ENCODE peak calls at places on chromosome 13, in eight cellular contexts. B is GM12865, M is fibroblast of lung, F is fibroblast of the aortic adventitia, G is suprapubic skin, N is IMR-90, K is cardiac fibroblast, I is GM23338. V is an unnamed sample.

GRCh38 chr13:73519720-73520119 is 460.9 kb downstream of the KLF5 start:
- DNase-seq in I (no peak), G (no peak), M (no peak), K (no peak), N (no peak), B (no peak), F (no peak), V (no peak)

GRCh38 chr13:44801990-44802389 is 187.3 kb downstream of the NUFIP1 start:
- DNase-seq in F (peak; percentile 66), G (no peak), B (no peak), K (peak; percentile 83), N (peak; percentile 89), I (no peak), M (peak; percentile 92), V (no peak)

GRCh38 chr13:73722120-73722519 is 412.1 kb downstream of the KLF12 start:
- DNase-seq in N (peak; percentile 77), I (peak; percentile 58), B (peak; percentile 60), G (no peak), K (peak; percentile 67), M (peak; percentile 46), F (peak; percentile 34), V (no peak)

GRCh38 chr13:41995946-41996345 is 35.0 kb upstream of the VWA8 start:
- DNase-seq in G (no peak), M (peak; percentile 21), B (peak; percentile 24), F (peak; percentile 58), I (no peak), K (peak; percentile 32), N (peak; percentile 75), V (no peak)

GRCh38 chr13:114034481-114034891 is 60.6 kb upstream of the C13orf46 start:
- DNase-seq in B (no peak), I (no peak), K (peak; percentile 35), N (peak; percentile 80), F (peak; percentile 52), M (peak; percentile 57), G (no peak), V (no peak)

GRCh38 chr13:39148513-39148961 is 110.3 kb downstream of the NHLRC3 start:
- DNase-seq in G (no peak), K (peak; percentile 79), I (no peak), N (no peak), M (peak; percentile 68), F (peak; percentile 40), B (peak; percentile 21), V (no peak)

GRCh38 chr13:76668141-76668540 is 218.1 kb downstream of the KCTD12 start:
- DNase-seq in F (no peak), K (no peak), N (no peak), I (no peak), M (no peak), B (no peak), G (no peak), V (no peak)

GRCh38 chr13:98751397-98752110 is 918 bp downstream of the SLC15A1 start:
- DNase-seq in G (no peak), F (peak; percentile 41), I (peak; percentile 74), N (peak; percentile 5), M (peak; percentile 33), B (no peak), K (peak; percentile 38), V (no peak)

GRCh38 chr13:61777281-61777680 is 361.6 kb upstream of the PCDH20 start:
- DNase-seq in G (no peak), K (no peak), B (no peak), N (no peak), M (peak; percentile 8), I (peak; percentile 14), F (no peak), V (no peak)

GRCh38 chr13:42720116-42720857 is 61.1 kb upstream of the FAM216B start:
- DNase-seq in I (no peak), F (peak; percentile 100), N (peak; percentile 99), G (no peak), B (peak; percentile 58), M (peak; percentile 100), K (peak; percentile 100), V (no peak)

GRCh38 chr13:82963466-82963865 is 918.8 kb downstream of the SLITRK1 start:
- DNase-seq in I (no peak), F (peak; percentile 86), G (no peak), N (peak; percentile 33), K (peak; percentile 45), M (peak; percentile 61), B (no peak), V (no peak)

GRCh38 chr13:92682832-92683517 is 543.6 kb upstream of the GPC6 start:
- DNase-seq in N (no peak), K (no peak), B (no peak), G (no peak), F (peak; percentile 19), I (no peak), M (no peak), V (no peak)

GRCh38 chr13:40994581-40995230 is 24.4 kb downstream of the ELF1 start:
- DNase-seq in F (no peak), G (no peak), M (no peak), N (no peak), I (no peak), K (no peak), B (peak; percentile 80), V (no peak)

GRCh38 chr13:40993119-40993518 is 26.0 kb downstream of the ELF1 start:
- DNase-seq in G (no peak), B (no peak), M (no peak), K (peak; percentile 29), F (peak; percentile 21), N (no peak), I (peak; percentile 53), V (no peak)

GRCh38 chr13:40995997-40996396 is 23.1 kb downstream of the ELF1 start:
- DNase-seq in F (no peak), M (no peak), N (no peak), B (no peak), G (no peak), I (no peak), K (no peak), V (no peak)

GRCh38 chr13:40993987-40994386 is 25.1 kb downstream of the ELF1 start:
- DNase-seq in F (no peak), B (no peak), M (no peak), K (no peak), N (no peak), I (peak; percentile 86), G (no peak), V (no peak)

DNA sequence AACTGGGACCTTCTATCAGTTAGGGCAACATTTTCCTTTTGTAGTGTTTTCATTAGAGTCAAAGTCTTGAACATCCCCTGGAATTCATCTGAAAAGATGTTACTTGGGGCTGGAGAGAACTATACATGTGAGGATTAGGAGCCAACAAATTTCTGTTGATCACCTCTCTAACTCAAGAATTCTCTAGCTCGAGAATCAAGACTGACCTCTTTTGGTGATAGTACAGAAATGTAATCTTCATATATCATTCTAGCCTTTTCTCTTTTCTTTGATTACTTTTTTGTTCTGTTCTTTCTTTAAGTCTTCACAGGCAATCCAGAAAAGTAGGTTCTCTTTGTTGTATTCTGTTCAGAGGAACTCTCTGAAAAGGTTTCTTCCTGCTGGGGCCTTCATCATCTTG is 26.4 kb downstream of the ELF1 start:
- DNase-seq in G (no peak), M (no peak), K (peak; percentile 22), F (peak; percentile 24), I (no peak), N (no peak), B (no peak), V (no peak)
- TF ChIP-seq CTCF in G (no peak), M (no peak), K (no peak), F (no peak), I (no peak), N (no peak), B (no peak), V (no peak)

GRCh38 chr13:40776232-40776631 is 5.2 kb upstream of the MRPS31 start:
- DNase-seq in B (no peak), K (no peak), M (no peak), F (no peak), N (no peak), G (no peak), I (no peak), V (no peak)

GRCh38 chr13:40777957-40778235 is 6.9 kb upstream of the MRPS31 start:
- DNase-seq in B (no peak), G (no peak), F (no peak), M (no peak), N (no peak), I (no peak), K (no peak), V (no peak)

GRCh38 chr13:40776681-40777165 is 5.7 kb upstream of the MRPS31 start:
- DNase-seq in K (peak; percentile 53), F (no peak), G (no peak), I (no peak), B (peak; percentile 79), N (peak; percentile 55), M (peak; percentile 23), V (no peak)

GRCh38 chr13:40779049-40779448 is 8.1 kb upstream of the MRPS31 start:
- DNase-seq in B (no peak), F (no peak), K (no peak), N (no peak), M (no peak), G (no peak), I (peak; percentile 21), V (no peak)

DNA sequence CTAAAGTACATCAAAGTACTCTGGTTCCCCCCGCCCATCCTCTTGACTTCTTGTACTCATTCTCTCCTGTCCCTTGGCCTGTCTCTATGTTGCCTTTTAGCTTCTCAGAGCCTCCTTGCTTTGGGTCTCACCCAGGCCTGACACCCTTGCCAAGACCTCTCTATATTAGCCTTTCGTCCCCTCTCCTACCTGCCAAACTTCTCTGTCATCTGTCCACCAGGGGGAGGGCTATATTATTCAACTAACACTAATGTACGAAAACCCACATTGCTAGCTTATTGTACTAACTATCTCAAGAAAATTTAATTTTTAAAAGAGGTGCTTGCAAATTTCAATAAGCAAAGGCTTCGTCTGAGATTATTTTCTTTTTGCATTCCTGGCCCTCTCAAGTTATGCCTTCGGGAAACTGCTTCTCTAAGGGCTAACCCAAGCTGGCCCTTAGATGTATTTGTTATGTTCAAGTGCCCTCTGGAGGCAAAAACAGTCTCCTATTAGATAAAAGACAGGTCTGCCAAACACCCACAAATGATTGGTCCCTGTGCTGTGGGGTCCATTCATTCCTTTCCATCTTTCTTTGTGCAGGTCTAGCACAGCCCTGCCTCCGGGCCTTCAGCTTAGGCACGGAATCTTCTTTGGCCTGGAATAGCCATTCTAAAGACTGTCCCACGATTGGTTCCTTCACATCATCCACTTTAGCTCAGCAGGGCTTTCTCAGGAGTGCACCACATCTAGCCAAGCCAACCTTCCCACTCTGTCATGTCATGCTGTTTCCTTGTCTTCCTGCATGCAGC is 6.4 kb upstream of the MRPS31 start:
- DNase-seq in K (peak; percentile 72), I (peak; percentile 88), G (no peak), B (peak; percentile 80), F (peak; percentile 68), N (peak; percentile 37), M (peak; percentile 63), V (no peak)
- H3K4me3 ChIP-seq in K (no peak overlapping the region), I (peak overlapping the region; percentile 43), G (peak overlapping the region; percentile 24), B (peak overlapping the region; percentile 39), F (no peak overlapping the region), N (no peak overlapping the region), M (peak overlapping the region; percentile 20), V (peak overlapping the region; percentile 43)

DNA sequence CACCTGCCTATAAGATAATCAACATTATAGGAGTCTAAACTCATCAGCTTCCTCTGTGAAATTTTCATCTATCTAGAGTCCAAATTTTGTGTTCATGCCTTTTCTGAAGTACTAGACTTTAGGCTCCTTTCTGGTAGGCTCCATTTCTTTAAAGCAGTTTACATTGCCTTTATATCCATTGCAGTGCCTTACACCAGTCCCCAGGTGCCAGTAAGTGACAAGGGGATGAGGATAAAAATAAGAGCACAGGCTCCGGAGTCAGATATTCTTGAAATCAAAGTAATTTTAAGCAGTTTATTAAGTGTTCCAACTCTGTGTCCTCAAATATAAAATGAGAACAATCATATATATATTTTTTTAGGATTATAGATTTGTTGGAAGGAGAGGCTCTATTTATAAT is 10.6 kb upstream of the CYSLTR2 start:
- DNase-seq in F (no peak), G (no peak), I (no peak), N (no peak), M (no peak), K (no peak), B (no peak), V (no peak)
- TF ChIP-seq CTCF in F (no peak), G (no peak), I (peak; percentile 10), N (no peak), M (no peak), K (no peak), B (no peak), V (no peak)

GRCh38 chr13:94327318-94327717 is 152.2 kb downstream of the DCT start:
- DNase-seq in K (no peak), I (peak; percentile 30), N (no peak), M (no peak), G (no peak), F (no peak), B (peak; percentile 86), V (no peak)
- H3K4me3 ChIP-seq in K (no peak overlapping the region), I (no peak overlapping the region), N (no peak overlapping the region), M (no peak overlapping the region), G (no peak overlapping the region), F (no peak overlapping the region), B (no peak overlapping the region), V (no peak overlapping the region)

V was measured in coronary artery.